ENCODE peak calls at places on chromosomes 5 and 9, in nine cellular contexts. X is transverse colon, A is stomach, D is sigmoid colon, R is spleen, Q is SK-N-SH, J is HCT116, H is H1, M is Panc1. F is an unnamed sample.

GRCh38 chr9:130632081-130632710 is 32.2 kb upstream of the PRDM12 start:
- DNase-seq in Q (no peak), M (no peak), H (no peak), D (no peak), X (no peak), R (peak; percentile 42), J (no peak), A (no peak), F (no peak)

GRCh38 chr5:122151640-122152039 is 22.3 kb downstream of the ZNF474 start:
- DNase-seq in X (no peak), H (no peak), A (no peak), R (no peak), D (no peak), Q (no peak), J (no peak), M (no peak), F (no peak)

GRCh38 chr5:149063017-149063687 is at the start of gene SH3TC2:
- DNase-seq in D (peak; percentile 70), X (peak; percentile 54), M (no peak), H (peak; percentile 53), A (peak; percentile 26), J (peak; percentile 72), R (peak; percentile 68), Q (no peak), F (no peak)

GRCh38 chr5:121053055-121053985 is 589.2 kb downstream of the PRR16 start:
- DNase-seq in R (no peak), A (no peak), D (no peak), H (no peak), Q (peak; percentile 46), M (no peak), X (no peak), J (no peak), F (no peak)

GRCh38 chr5:107700486-107700885 is 29.7 kb upstream of the EFNA5 start:
- DNase-seq in A (no peak), Q (no peak), R (no peak), X (no peak), D (no peak), H (no peak), M (no peak), J (no peak), F (no peak)

GRCh38 chr5:143054480-143054941 is 284.3 kb downstream of the ARHGAP26 start:
- DNase-seq in D (no peak), M (no peak), H (no peak), X (peak; percentile 29), Q (no peak), R (no peak), A (no peak), J (no peak), F (no peak)

GRCh38 chr5:160312960-160313734 is 783 bp upstream of the CCNJL start:
- DNase-seq in D (no peak), H (no peak), M (no peak), J (no peak), A (no peak), Q (peak; percentile 48), R (no peak), X (no peak), F (no peak)

GRCh38 chr5:130868186-130868821 is 296.8 kb downstream of the HINT1 start:
- DNase-seq in M (no peak), X (no peak), H (no peak), D (no peak), Q (no peak), R (no peak), J (no peak), A (no peak), F (no peak)

GRCh38 chr5:171861383-171861782 is 75.8 kb downstream of the SMIM23 start:
- DNase-seq in Q (no peak), R (no peak), D (no peak), A (no peak), J (no peak), X (no peak), M (no peak), H (no peak), F (no peak)

GRCh38 chr5:171755354-171755821 is 30.2 kb upstream of the SMIM23 start:
- DNase-seq in X (no peak), A (no peak), Q (no peak), D (no peak), M (no peak), J (no peak), H (no peak), R (no peak), F (no peak)

GRCh38 chr5:31551878-31552277 is 19.8 kb downstream of the C5orf22 start:
- DNase-seq in H (no peak), M (no peak), A (no peak), J (no peak), R (no peak), D (no peak), X (no peak), Q (no peak), F (no peak)

GRCh38 chr5:89729623-89730390 is 679.7 kb downstream of the CETN3 start:
- DNase-seq in X (no peak), R (no peak), D (no peak), Q (no peak), A (no peak), H (no peak), J (peak; percentile 21), M (peak; percentile 8), F (no peak)

GRCh38 chr9:33165263-33166151 is 1.6 kb downstream of the B4GALT1 start:
- DNase-seq in X (peak; percentile 71), D (peak; percentile 80), R (peak; percentile 78), J (no peak), M (no peak), Q (no peak), H (no peak), A (peak; percentile 61), F (no peak)

GRCh38 chr9:131395027-131395744 is 1.3 kb downstream of the PRRC2B start:
- DNase-seq in Q (no peak), J (no peak), H (peak; percentile 71), M (no peak), D (no peak), X (peak; percentile 73), R (peak; percentile 93), A (peak; percentile 69), F (no peak)

GRCh38 chr5:118126159-118126558 is 862.2 kb downstream of the DTWD2 start:
- DNase-seq in Q (no peak), M (no peak), X (no peak), D (no peak), R (no peak), A (no peak), J (no peak), H (no peak), F (no peak)

GRCh38 chr5:83510199-83510730 is 38.7 kb downstream of the VCAN start:
- DNase-seq in D (no peak), A (no peak), H (no peak), X (no peak), J (no peak), Q (peak; percentile 21), R (no peak), M (no peak), F (no peak)
- H3K4me1 ChIP-seq in D (peaks cover 5% of the 10 kb centered on the region), A (no peaks in the 10 kb centered on the region), H (no peaks in the 10 kb centered on the region), X (no peaks in the 10 kb centered on the region), J (no peaks in the 10 kb centered on the region), Q (peaks cover 22% of the 10 kb centered on the region), R (no peaks in the 10 kb centered on the region), M (no peaks in the 10 kb centered on the region), F (peaks cover 6% of the 10 kb centered on the region)

GRCh38 chr9:134136117-134136996 is 475 bp downstream of the WDR5 start:
- DNase-seq in Q (no peak), M (no peak), D (no peak), R (no peak), J (no peak), X (peak; percentile 24), H (peak; percentile 73), A (no peak), F (no peak)
- TF ChIP-seq POLR2AphosphoS5 in Q (no peak), M (no peak), D (no peak), R (peak; percentile 36), J (no peak), X (no peak), H (no peak), A (no peak), F (no peak)

DNA sequence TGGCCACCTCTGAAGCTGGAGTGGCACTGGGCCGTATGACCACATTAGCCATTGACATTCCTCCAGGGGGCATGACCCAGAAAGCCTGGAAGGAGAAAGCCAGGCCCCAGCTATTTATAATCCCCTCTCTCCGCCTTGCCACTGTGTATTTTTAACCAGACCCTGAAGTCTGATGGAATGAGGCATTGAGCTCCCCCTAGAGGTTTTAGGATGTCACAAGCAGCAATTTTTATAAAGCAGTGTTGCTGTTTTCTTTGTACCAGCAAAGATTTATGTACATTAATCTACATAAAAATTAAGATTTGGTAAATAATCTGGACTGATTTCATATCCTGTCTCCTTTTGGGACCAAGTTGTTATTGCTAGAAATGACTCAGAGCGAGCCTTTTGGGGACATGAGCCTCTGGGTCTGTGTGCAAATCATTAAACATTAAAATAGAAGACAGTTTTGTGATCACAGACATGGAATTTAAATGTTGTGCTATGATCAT is 127.1 kb downstream of the TRIO start:
- DNase-seq in Q (peak; percentile 73), M (no peak), A (no peak), X (no peak), R (no peak), D (no peak), H (no peak), J (peak; percentile 48), F (no peak)
- H3K4me1 ChIP-seq in Q (peaks cover 46% of the 10 kb centered on the region), M (peaks cover 96% of the 10 kb centered on the region), A (peaks cover 65% of the 10 kb centered on the region), X (peaks cover 52% of the 10 kb centered on the region), R (peaks cover 36% of the 10 kb centered on the region), D (peaks cover 69% of the 10 kb centered on the region), H (peaks cover 27% of the 10 kb centered on the region), J (peaks cover 56% of the 10 kb centered on the region), F (peaks cover 31% of the 10 kb centered on the region)

GRCh38 chr9:119951090-119951489 is 581.9 kb upstream of the BRINP1 start:
- DNase-seq in M (no peak), R (no peak), Q (no peak), J (no peak), D (no peak), X (no peak), A (no peak), H (no peak), F (no peak)
- TF ChIP-seq POLR2AphosphoS5 in M (no peak), R (no peak), Q (no peak), J (no peak), D (no peak), X (no peak), A (no peak), H (no peak), F (no peak)

DNA sequence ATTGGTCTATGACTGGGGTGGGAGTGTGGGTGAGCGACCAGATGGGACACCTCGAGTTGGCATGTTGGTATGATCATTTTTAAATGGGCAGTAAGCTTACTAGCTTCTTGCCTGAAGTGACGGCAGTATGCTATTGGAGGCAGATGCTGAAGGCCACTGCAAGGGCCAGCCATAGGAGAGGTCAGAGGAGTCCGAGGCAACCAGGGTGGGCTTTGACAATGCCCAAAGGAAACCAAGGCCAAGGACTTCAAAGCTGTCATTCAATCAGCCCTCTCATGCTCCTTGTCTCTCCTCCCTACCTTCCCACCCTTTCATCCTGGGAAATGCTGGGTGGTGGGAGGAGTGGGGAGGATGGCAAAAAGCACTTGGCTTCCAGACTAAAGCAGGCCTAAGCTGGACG is 57.1 kb upstream of the GLRX start:
- DNase-seq in H (no peak), J (no peak), M (no peak), Q (no peak), X (no peak), R (no peak), D (no peak), A (no peak), F (no peak)
- H3K4me1 ChIP-seq in H (no peaks in the 10 kb centered on the region), J (no peaks in the 10 kb centered on the region), M (no peaks in the 10 kb centered on the region), Q (no peaks in the 10 kb centered on the region), X (peaks cover 26% of the 10 kb centered on the region), R (no peaks in the 10 kb centered on the region), D (no peaks in the 10 kb centered on the region), A (peaks cover 37% of the 10 kb centered on the region), F (peaks cover 43% of the 10 kb centered on the region)